ENCODE peak calls at places on chromosomes 4 and X, in eight cellular contexts. L is ovary; Z is adrenal gland; D is endothelial cell of umbilical vein; G is CD8-positive, alpha-beta memory T cell; K is spleen; S is left lung; X is mammary epithelial cell. W is an unnamed sample.

GRCh38 chr4:6561706-6562371 is 13.2 kb upstream of the MAN2B2 start:
- DNase-seq in L (no peak), S (no peak), Z (no peak), K (no peak), X (no peak), D (no peak), G (no peak), W (no peak)

GRCh38 chrX:150680974-150681373 is 12.2 kb upstream of the MTMR1 start:
- DNase-seq in X (peak; percentile 37), G (no peak), S (no peak), K (no peak), Z (peak; percentile 32), D (peak; percentile 28), L (peak; percentile 47), W (no peak)

GRCh38 chr4:304987-305680 is at the start of gene ZNF732:
- DNase-seq in L (peak; percentile 39), Z (no peak), X (peak; percentile 89), G (no peak), K (no peak), S (peak; percentile 73), D (peak; percentile 27), W (peak; percentile 66)

GRCh38 chr4:76696109-76696508 is 201.8 kb downstream of the SOWAHB start:
- DNase-seq in G (no peak), L (no peak), X (no peak), S (no peak), K (no peak), Z (peak; percentile 58), D (no peak), W (no peak)

GRCh38 chrX:113297456-113297855 is 456.8 kb upstream of the AMOT start:
- DNase-seq in K (no peak), Z (no peak), D (no peak), X (no peak), G (no peak), S (no peak), L (no peak), W (no peak)

GRCh38 chrX:133258481-133258880 is 40.3 kb upstream of the TFDP3 start:
- DNase-seq in K (no peak), Z (no peak), S (no peak), G (no peak), D (no peak), L (no peak), X (peak; percentile 34), W (no peak)

GRCh38 chr4:77905651-77906263 is 43.1 kb downstream of the MRPL1 start:
- DNase-seq in G (no peak), Z (no peak), X (no peak), L (no peak), D (no peak), S (no peak), K (no peak), W (no peak)

GRCh38 chr4:4990857-4991540 is 28.3 kb downstream of the CYTL1 start:
- DNase-seq in X (peak; percentile 23), K (no peak), L (peak; percentile 89), Z (peak; percentile 90), D (no peak), G (no peak), S (no peak), W (peak; percentile 72)

GRCh38 chr4:6201580-6202091 is 1.3 kb upstream of the JAKMIP1 start:
- DNase-seq in K (no peak), S (no peak), L (no peak), G (peak; percentile 45), X (no peak), Z (no peak), D (no peak), W (no peak)

GRCh38 chr4:2647403-2648158 is 108.6 kb downstream of the TNIP2 start:
- DNase-seq in S (no peak), D (no peak), K (peak; percentile 56), X (no peak), L (no peak), G (no peak), Z (peak; percentile 5), W (no peak)

GRCh38 chrX:37380920-37381319 is 31.8 kb downstream of the PRRG1 start:
- DNase-seq in G (no peak), S (no peak), Z (no peak), L (no peak), X (peak; percentile 77), K (no peak), D (peak; percentile 91), W (no peak)

GRCh38 chrX:132958086-132958703 is at the start of gene HS6ST2:
- DNase-seq in G (no peak), D (peak; percentile 1), X (no peak), K (no peak), L (peak; percentile 60), S (no peak), Z (no peak), W (peak; percentile 11)

GRCh38 chr4:102826890-102827673 is at the start of gene UBE2D3:
- DNase-seq in X (peak; percentile 94), Z (peak; percentile 97), D (peak; percentile 92), S (peak; percentile 96), L (peak; percentile 97), K (peak; percentile 99), G (peak; percentile 91), W (peak; percentile 93)

GRCh38 chr4:102824398-102824797 is 3.0 kb downstream of the UBE2D3 start:
- DNase-seq in S (no peak), Z (no peak), X (no peak), L (no peak), G (no peak), D (no peak), K (no peak), W (no peak)

GRCh38 chr4:102825261-102826071 is 1.9 kb downstream of the UBE2D3 start:
- DNase-seq in X (peak; percentile 83), S (no peak), G (no peak), K (no peak), D (peak; percentile 70), Z (peak; percentile 42), L (no peak), W (peak; percentile 27)

GRCh38 chr4:102827674-102828496 is 534 bp upstream of the UBE2D3 start:
- DNase-seq in G (peak; percentile 99), S (peak; percentile 96), D (peak; percentile 100), Z (peak; percentile 100), K (peak; percentile 99), L (peak; percentile 99), X (peak; percentile 100), W (peak; percentile 99)

DNA sequence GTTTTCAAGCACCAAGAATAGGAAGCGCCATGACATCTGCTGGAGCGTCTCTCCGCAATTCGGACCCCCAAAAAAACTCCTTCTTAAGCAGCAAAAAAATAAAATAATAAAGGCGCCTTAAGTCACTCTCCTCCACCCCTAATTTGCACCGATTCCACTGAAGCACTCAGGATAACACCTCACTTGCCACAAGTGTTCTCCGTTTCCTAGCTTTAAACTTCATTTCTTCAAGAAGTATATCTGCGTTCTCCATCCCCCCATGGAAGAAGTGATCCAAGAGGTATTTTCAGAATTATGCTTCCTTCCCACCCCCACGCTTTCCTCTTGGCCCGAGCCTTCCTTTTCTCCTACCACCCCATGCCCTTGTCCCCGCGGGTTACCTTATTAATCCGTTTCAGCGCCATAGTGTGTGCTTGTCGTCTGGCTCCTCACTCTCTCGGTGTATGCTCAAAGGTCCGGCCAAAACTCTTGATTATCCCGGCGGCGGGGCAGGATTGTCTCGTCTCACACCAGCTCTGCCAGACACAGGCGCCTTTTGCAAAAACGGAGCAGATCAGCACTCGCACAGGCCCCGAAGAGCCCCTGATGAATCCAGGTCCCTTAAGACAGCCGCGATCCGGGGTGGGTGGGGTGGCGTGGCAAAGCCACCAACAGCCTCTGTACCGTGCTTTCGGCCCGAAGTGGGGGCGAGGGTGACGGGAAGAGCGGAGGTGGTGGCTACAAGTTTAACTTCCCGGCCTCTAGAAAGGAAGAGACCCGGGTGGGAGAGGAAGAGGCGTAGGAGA is 1.1 kb downstream of the UBE2D3 start:
- DNase-seq in K (no peak), Z (no peak), X (no peak), L (no peak), S (no peak), D (no peak), G (no peak), W (no peak)
- H3K4me3 ChIP-seq in K (peak overlapping the region; percentile 81), Z (peak overlapping the region; percentile 84), X (peak overlapping the region; percentile 93), L (peak overlapping the region; percentile 93), S (peak overlapping the region; percentile 93), D (peak overlapping the region; percentile 89), G (peak overlapping the region; percentile 90), W (peak overlapping the region; percentile 91)

DNA sequence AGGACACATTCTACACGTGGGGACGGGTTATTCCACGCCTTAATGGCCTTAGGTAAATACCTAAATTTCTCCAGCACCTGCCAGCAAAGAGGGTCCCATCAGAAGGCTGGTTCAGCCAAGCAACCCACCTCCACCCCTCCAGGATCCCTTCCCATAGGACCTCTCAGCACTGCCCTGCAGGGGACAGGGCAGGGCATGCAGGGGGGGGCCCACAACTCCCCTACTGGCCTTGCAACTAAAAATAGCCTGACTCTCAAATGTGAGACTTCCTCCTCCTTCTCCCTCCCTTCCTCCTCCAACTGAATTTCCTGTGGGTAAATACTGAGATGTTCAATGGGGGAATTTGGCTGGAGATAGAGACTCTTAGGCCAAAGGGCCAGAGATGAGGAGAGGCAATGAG is 6.3 kb downstream of the LAS1L start:
- DNase-seq in X (no peak), K (no peak), D (no peak), G (no peak), Z (no peak), L (no peak), S (no peak), W (no peak)
- H3K36me3 ChIP-seq in X (no peaks in the 10 kb centered on the region), K (no peaks in the 10 kb centered on the region), D (peaks cover 4% of the 10 kb centered on the region), G (peaks cover 16% of the 10 kb centered on the region), Z (peaks cover 24% of the 10 kb centered on the region), L (no peaks in the 10 kb centered on the region), S (peaks cover 75% of the 10 kb centered on the region), W (peaks cover 26% of the 10 kb centered on the region)

GRCh38 chr4:118756958-118757357 is 71.8 kb downstream of the METTL14 start:
- DNase-seq in X (no peak), G (no peak), Z (no peak), S (no peak), D (no peak), K (no peak), L (no peak), W (no peak)

GRCh38 chr4:118754890-118755289 is 69.7 kb downstream of the METTL14 start:
- DNase-seq in K (no peak), X (no peak), Z (no peak), G (no peak), S (no peak), D (no peak), L (no peak), W (no peak)

GRCh38 chr4:118753685-118754084 is 68.5 kb downstream of the METTL14 start:
- DNase-seq in D (no peak), X (no peak), L (no peak), Z (no peak), S (no peak), G (no peak), K (no peak), W (no peak)

GRCh38 chr4:118756429-118756828 is 71.2 kb downstream of the METTL14 start:
- DNase-seq in Z (no peak), K (no peak), L (no peak), S (no peak), X (no peak), G (no peak), D (no peak), W (no peak)

GRCh38 chr4:118755438-118756226 is 70.4 kb downstream of the METTL14 start:
- DNase-seq in X (no peak), K (no peak), G (no peak), Z (no peak), D (no peak), L (no peak), S (no peak), W (no peak)
- H3K4me1 ChIP-seq in X (no peaks in the 10 kb centered on the region), K (peaks cover 9% of the 10 kb centered on the region), G (no peaks in the 10 kb centered on the region), Z (peaks cover 5% of the 10 kb centered on the region), D (peaks cover 22% of the 10 kb centered on the region), L (peaks cover 15% of the 10 kb centered on the region), S (peaks cover 10% of the 10 kb centered on the region), W (peaks cover 46% of the 10 kb centered on the region)

GRCh38 chr4:55819634-55820033 is at the start of gene EXOC1L:
- DNase-seq in K (no peak), X (no peak), D (peak; percentile 4), Z (peak; percentile 13), L (peak; percentile 33), S (no peak), G (no peak), W (peak; percentile 77)
- H3K4me3 ChIP-seq in K (no peak within 1 kb of the TSS), X (peak within 1 kb of the TSS; percentile 14), D (no peak within 1 kb of the TSS), Z (no peak within 1 kb of the TSS), L (no peak within 1 kb of the TSS), S (no peak within 1 kb of the TSS), G (no peak within 1 kb of the TSS), W (peak within 1 kb of the TSS; percentile 54)

W was measured in BE2C.